ENCODE peak calls at places on chromosomes 13 and 19, in seven cellular contexts. H is stimulated activated CD8-positive, alpha-beta memory T cell treated with anti-CD3 and anti-CD28 coated beads, Interleukin-4, amount 100 ng/mL, for 24 hours; Z is chondrocyte; N is GM10248; M is GM12865; E is NT2/D1; Q is AG04450. J is an unnamed sample.

GRCh38 chr19:42325896-42326771 is 699 bp downstream of the MEGF8 start:
- DNase-seq in H (no peak), Z (no peak), N (peak; percentile 63), M (peak; percentile 47), E (no peak), Q (no peak), J (no peak)

GRCh38 chr19:4592445-4592844 is 33.0 kb upstream of the SEMA6B start:
- DNase-seq in H (no peak), Z (no peak), N (no peak), M (no peak), E (no peak), Q (no peak), J (no peak)

GRCh38 chr13:28718186-28718537 is 608 bp downstream of the SLC46A3 start:
- DNase-seq in H (no peak), Z (no peak), N (no peak), M (no peak), E (no peak), Q (no peak), J (no peak)

GRCh38 chr19:38015216-38015615 is 108.2 kb downstream of the SIPA1L3 start:
- DNase-seq in H (no peak), Z (no peak), N (no peak), M (no peak), E (no peak), Q (no peak), J (no peak)

GRCh38 chr19:835201-835810 is 5.5 kb upstream of the PRTN3 start:
- DNase-seq in H (no peak), Z (no peak), N (no peak), M (no peak), E (no peak), Q (no peak), J (no peak)

GRCh38 chr13:60869225-60869624 is 472.2 kb downstream of the TDRD3 start:
- DNase-seq in H (no peak), Z (no peak), N (no peak), M (no peak), E (no peak), Q (no peak), J (no peak)

GRCh38 chr19:53595510-53595867 is 36.3 kb upstream of the DPRX start:
- DNase-seq in H (no peak), Z (no peak), N (no peak), M (no peak), E (no peak), Q (no peak), J (no peak)

GRCh38 chr19:24004166-24004565 is 82.8 kb upstream of the ZNF254 start:
- DNase-seq in H (no peak), Z (no peak), N (no peak), M (no peak), E (no peak), Q (no peak), J (no peak)

GRCh38 chr19:16571689-16572331 is 405 bp downstream of the SLC35E1 start:
- DNase-seq in H (no peak), Z (no peak), N (peak; percentile 44), M (peak; percentile 64), E (no peak), Q (no peak), J (peak; percentile 42)

GRCh38 chr19:34499155-34499834 is 17.7 kb downstream of the WTIP start:
- DNase-seq in H (no peak), Z (no peak), N (no peak), M (no peak), E (no peak), Q (no peak), J (no peak)

J was measured in heart right ventricle.